ENCODE peak calls at places on chromosome 22, in seven cellular contexts. U is A549, M is GM23338, Y is GM12878, J is K562, R is Panc1, G is HL-60. A is an unnamed sample.

GRCh38 chr22:40396882-40397281 is 26.5 kb downstream of the SGSM3 start:
- DNase-seq in U (no peak), M (peak), Y (no peak), J (no peak), R (no peak), G (no peak), A (no peak)

GRCh38 chr22:31646186-31647019 is 15.6 kb downstream of the PISD start:
- DNase-seq in U (peak), M (no peak), Y (no peak), J (no peak), R (peak), G (no peak), A (peak)

GRCh38 chr22:47781427-47782111 is 1019.1 kb downstream of the TBC1D22A start:
- DNase-seq in U (no peak), M (no peak), Y (no peak), J (no peak), R (no peak), G (no peak), A (no peak)

GRCh38 chr22:22021160-22021750 is 38.7 kb upstream of the TOP3B start:
- DNase-seq in U (no peak), M (peak), Y (no peak), J (peak), R (no peak), G (no peak), A (no peak)

GRCh38 chr22:32185821-32186220 is 19.1 kb downstream of the RFPL2 start:
- DNase-seq in U (no peak), M (no peak), Y (no peak), J (no peak), R (no peak), G (no peak), A (no peak)

GRCh38 chr22:25746012-25746373 is 4.0 kb downstream of the MYO18B start:
- DNase-seq in U (no peak), M (no peak), Y (no peak), J (no peak), R (no peak), G (no peak), A (no peak)

GRCh38 chr22:34878996-34879395 is 187.0 kb upstream of the ISX start:
- DNase-seq in U (no peak), M (no peak), Y (no peak), J (no peak), R (no peak), G (no peak), A (no peak)

GRCh38 chr22:41535244-41535643 is 9.0 kb downstream of the POLR3H start:
- DNase-seq in U (peak), M (peak), Y (no peak), J (peak), R (no peak), G (no peak), A (no peak)

GRCh38 chr22:36541831-36542391 is 12.9 kb upstream of the EIF3D start:
- DNase-seq in U (peak), M (no peak), Y (no peak), J (peak), R (peak), G (no peak), A (peak)

GRCh38 chr22:50269573-50270301 is 443 bp downstream of the MAPK11 start:
- DNase-seq in U (no peak), M (no peak), Y (no peak), J (peak), R (no peak), G (no peak), A (no peak)

GRCh38 chr22:29231971-29232959 is 26.6 kb downstream of the EMID1 start:
- DNase-seq in U (no peak), M (no peak), Y (no peak), J (no peak), R (no peak), G (no peak), A (no peak)

GRCh38 chr22:18066181-18066859 is 11.5 kb upstream of the PEX26 start:
- DNase-seq in U (no peak), M (no peak), Y (no peak), J (no peak), R (no peak), G (no peak), A (no peak)

GRCh38 chr22:47287516-47287915 is 525.1 kb downstream of the TBC1D22A start:
- DNase-seq in U (no peak), M (no peak), Y (no peak), J (no peak), R (no peak), G (no peak), A (no peak)

GRCh38 chr22:48173061-48173849 is 1410.8 kb downstream of the TBC1D22A start:
- DNase-seq in U (no peak), M (no peak), Y (no peak), J (no peak), R (no peak), G (no peak), A (no peak)

GRCh38 chr22:36368359-36368983 is 19.3 kb downstream of the MYH9 start:
- DNase-seq in U (no peak), M (peak), Y (no peak), J (peak), R (no peak), G (no peak), A (no peak)

GRCh38 chr22:28442264-28442950 is 237.2 kb downstream of the TTC28 start:
- DNase-seq in U (no peak), M (peak), Y (no peak), J (peak), R (no peak), G (no peak), A (peak)

GRCh38 chr22:30397656-30398635 is 1.1 kb downstream of the SEC14L2 start:
- DNase-seq in U (no peak), M (no peak), Y (no peak), J (peak), R (no peak), G (no peak), A (no peak)

GRCh38 chr22:36298601-36299000 is 45.7 kb downstream of the APOL1 start:
- DNase-seq in U (no peak), M (no peak), Y (no peak), J (no peak), R (no peak), G (no peak), A (no peak)

GRCh38 chr22:32932176-32932575 is 126.0 kb downstream of the SYN3 start:
- DNase-seq in U (no peak), M (no peak), Y (no peak), J (no peak), R (no peak), G (no peak), A (no peak)

GRCh38 chr22:27135582-27135981 is 478.2 kb downstream of the MIAT start:
- DNase-seq in U (peak), M (no peak), Y (no peak), J (no peak), R (no peak), G (no peak), A (no peak)

DNA sequence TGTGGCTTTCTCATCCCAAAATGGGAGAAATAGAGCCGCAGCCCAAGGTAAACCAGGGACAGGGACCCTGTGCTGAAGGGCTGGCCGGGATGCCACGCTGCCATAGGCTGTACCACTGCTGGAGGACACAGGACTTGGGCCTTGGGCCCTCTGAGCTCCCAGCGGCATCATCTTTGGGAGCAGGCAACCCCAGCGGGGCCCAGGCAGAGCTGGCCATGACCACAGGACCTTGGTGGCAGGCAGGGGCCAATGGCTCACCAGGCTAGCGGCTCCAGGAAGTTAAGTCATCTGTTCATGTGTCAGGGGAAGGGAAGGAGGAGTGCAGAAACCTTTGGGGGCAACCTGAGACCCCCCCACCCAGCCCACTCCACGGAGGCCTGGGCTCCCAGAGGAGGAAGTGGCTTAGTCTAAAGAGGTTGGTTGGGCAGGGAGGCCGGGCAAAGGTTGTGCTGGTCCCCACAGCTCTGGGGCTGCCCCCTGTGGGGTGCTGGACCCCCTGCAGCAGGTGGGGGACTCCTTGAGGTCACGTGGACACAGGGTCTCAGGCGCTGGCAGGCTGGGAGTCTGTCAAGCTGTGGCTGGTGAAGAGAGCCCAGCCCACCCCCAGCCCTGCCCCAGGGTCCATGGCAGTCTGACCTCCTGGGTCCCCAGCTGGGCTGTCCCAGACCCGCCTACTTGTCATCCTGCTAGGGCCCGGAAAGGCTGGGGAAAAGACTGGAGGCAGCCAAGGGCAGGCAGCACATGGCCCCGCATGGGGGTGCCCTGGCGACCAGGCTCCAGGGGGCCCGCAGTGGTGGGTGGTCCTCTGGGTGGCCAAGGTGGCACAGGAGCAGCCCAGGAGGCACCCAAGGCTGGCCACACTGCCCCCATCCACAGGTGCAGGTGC is 184.4 kb downstream of the IGLL1 start:
- DNase-seq in U (no peak), M (no peak), Y (no peak), J (no peak), R (no peak), G (no peak), A (no peak)
- TF ChIP-seq REST in U (no peak), M (no peak), Y (no peak), J (no peak), R (no peak), G (no peak), A (no peak)

DNA sequence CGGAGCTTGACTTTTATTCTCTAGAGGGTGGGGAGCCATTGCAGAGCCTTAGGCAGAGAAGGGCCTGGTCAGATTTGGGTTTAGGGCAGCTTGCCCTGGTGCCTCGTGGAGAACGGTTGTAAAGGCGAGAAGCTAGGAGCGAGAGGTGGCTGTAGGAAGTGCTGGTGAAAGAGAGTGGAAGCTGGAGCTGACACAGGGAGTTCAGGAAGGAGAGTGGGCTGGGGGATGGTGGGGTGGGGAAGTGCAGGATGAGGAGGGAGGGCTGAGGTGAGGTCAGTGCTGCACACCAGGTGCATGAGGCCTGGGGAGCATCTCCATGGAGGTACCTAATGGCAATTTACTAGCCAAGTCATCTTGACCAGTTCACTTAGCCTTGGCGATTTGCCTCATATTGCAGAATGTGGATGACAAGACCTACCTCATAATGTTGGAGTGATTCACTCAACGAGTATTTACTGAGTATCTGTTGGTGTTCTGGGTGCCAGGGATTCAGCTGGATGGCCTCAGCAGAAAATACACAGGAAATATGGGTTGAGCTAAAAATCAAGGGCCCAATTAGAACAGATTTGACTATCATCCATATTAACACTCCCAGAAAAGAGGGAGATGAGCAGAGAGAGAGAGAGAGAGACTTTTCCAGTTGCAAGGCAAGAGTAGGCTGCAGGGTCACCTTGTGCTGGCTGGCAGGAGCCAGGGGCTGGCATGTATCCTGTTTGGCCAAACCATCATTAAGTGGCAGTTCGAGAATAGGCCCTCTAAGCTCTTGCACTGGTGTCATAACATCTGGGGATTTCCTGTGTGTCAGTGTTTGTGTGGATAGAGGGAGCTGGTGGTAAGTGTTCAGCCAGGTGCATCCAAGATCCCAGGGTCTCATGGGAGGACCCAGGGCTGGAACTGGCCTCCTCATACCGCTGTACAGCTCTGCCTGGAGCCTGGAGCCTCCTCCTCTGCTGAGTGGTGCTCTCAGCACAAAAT is 44.4 kb upstream of the CLDN5 start:
- DNase-seq in U (no peak), M (no peak), Y (no peak), J (peak), R (no peak), G (no peak), A (no peak)
- TF ChIP-seq REST in U (no peak), M (no peak), Y (no peak), J (no peak), R (no peak), G (no peak), A (no peak)

GRCh38 chr22:45844949-45845613 is 131.9 kb downstream of the WNT7B start:
- DNase-seq in U (no peak), M (peak), Y (no peak), J (no peak), R (no peak), G (no peak), A (no peak)
- TF ChIP-seq REST in U (no peak), M (no peak), Y (no peak), J (no peak), R (no peak), G (no peak), A (no peak)

GRCh38 chr22:39152511-39153219 is at the start of gene CBX7:
- DNase-seq in U (peak), M (peak), Y (peak), J (peak), R (no peak), G (peak), A (peak)

GRCh38 chr22:39152024-39152510 is 413 bp downstream of the CBX7 start:
- DNase-seq in U (no peak), M (no peak), Y (no peak), J (no peak), R (no peak), G (no peak), A (no peak)

GRCh38 chr22:39149915-39150847 is 2.3 kb downstream of the CBX7 start:
- DNase-seq in U (no peak), M (peak), Y (no peak), J (no peak), R (no peak), G (no peak), A (no peak)

GRCh38 chr22:39150848-39151215 is 1.6 kb downstream of the CBX7 start:
- DNase-seq in U (no peak), M (no peak), Y (no peak), J (no peak), R (no peak), G (no peak), A (no peak)

DNA sequence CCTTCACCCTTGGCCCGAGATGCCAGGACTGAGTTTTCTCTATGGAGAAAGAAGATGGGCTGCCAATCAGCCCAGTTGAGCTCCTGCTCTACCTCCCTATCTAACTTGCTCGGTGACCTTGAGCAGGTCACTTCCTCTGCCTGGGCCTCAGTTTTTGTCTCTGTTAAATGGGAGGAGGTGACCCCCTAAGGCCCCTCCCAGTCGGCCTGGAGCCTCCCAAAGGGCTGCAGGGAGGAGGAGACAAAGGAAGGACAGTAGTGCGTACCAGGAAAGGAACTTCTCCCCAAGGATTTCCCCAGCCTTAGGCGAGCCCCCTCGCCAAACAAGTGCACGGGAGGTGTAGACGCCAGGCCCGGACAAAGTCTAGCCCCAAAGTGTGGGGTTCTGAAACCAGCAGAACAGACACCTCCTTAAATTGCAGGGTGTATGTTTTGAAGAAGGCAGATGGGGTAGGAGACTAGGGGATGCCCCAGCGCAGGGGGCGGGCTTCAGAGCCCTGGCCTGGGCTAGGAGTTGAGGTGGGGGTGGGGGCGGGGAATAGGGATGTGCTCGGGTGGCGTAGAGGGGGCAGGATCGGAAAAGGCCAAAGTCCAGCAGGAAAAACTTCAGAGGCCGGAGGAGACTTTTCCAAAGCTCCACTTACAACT is 1.0 kb downstream of the CBX7 start:
- DNase-seq in U (no peak), M (no peak), Y (no peak), J (no peak), R (no peak), G (no peak), A (no peak)
- TF ChIP-seq REST in U (no peak), M (no peak), Y (no peak), J (no peak), R (no peak), G (no peak), A (no peak)